ENCODE peak calls at places on chromosome 11, in nine cellular contexts. V is HCT116, H is K562, D is GM23338, B is heart right ventricle, C is OCI-LY7, F is pancreas, U is uterus, I is psoas muscle. Y is an unnamed sample. For H3K36me3, the result is how much of the 10 kb centered on the place peaks cover.

GRCh38 chr11:128716661-128717210 is 22.9 kb downstream of the FLI1 start:
- DNase-seq in U (no peak), F (no peak), D (peak), C (peak), I (no peak), B (no peak), H (no peak), V (no peak), Y (peak)

GRCh38 chr11:117627259-117627658 is 169.8 kb downstream of the DSCAML1 start:
- DNase-seq in D (no peak), F (no peak), U (no peak), I (no peak), V (no peak), C (no peak), H (no peak), B (no peak), Y (no peak)

GRCh38 chr11:111983187-111983986 is 41.8 kb upstream of the DLAT start:
- DNase-seq in I (no peak), B (no peak), V (no peak), D (peak), H (peak), F (peak), U (no peak), C (no peak), Y (no peak)

GRCh38 chr11:117058761-117059233 is 39.4 kb downstream of the SIK3 start:
- DNase-seq in D (peak), V (no peak), F (no peak), H (no peak), C (no peak), I (no peak), B (no peak), U (no peak), Y (peak)

GRCh38 chr11:76005746-76006145 is 190.7 kb downstream of the UVRAG start:
- DNase-seq in H (no peak), C (no peak), F (no peak), D (no peak), I (no peak), V (no peak), U (no peak), B (no peak), Y (peak)

GRCh38 chr11:27783701-27784355 is 83.6 kb upstream of the BDNF start:
- DNase-seq in B (no peak), H (no peak), U (no peak), F (no peak), C (no peak), D (no peak), V (no peak), I (no peak), Y (no peak)

GRCh38 chr11:109970516-109971183 is 122.5 kb upstream of the ZC3H12C start:
- DNase-seq in U (no peak), V (no peak), C (no peak), I (no peak), D (no peak), F (no peak), B (no peak), H (no peak), Y (no peak)

GRCh38 chr11:60952742-60953170 is 780 bp upstream of the SLC15A3 start:
- DNase-seq in I (no peak), C (no peak), D (no peak), F (no peak), V (no peak), B (no peak), H (no peak), U (no peak), Y (no peak)

GRCh38 chr11:129451524-129451923 is 75.9 kb downstream of the BARX2 start:
- DNase-seq in I (no peak), F (no peak), B (no peak), H (no peak), D (no peak), C (no peak), U (no peak), V (no peak), Y (no peak)

GRCh38 chr11:60852060-60852638 is 3.6 kb downstream of the PTGDR2 start:
- DNase-seq in U (no peak), F (peak), D (peak), I (peak), C (no peak), B (no peak), H (no peak), V (no peak), Y (no peak)

GRCh38 chr11:44312876-44313275 is 2.9 kb upstream of the ALX4 start:
- DNase-seq in I (no peak), D (no peak), C (no peak), U (no peak), F (no peak), V (no peak), B (no peak), H (no peak), Y (no peak)

GRCh38 chr11:122998727-122999370 is 17.2 kb upstream of the BSX start:
- DNase-seq in C (no peak), F (no peak), D (peak), U (no peak), I (no peak), V (no peak), H (no peak), B (no peak), Y (no peak)

GRCh38 chr11:85769758-85770157 is 41.2 kb downstream of the SYTL2 start:
- DNase-seq in H (no peak), D (no peak), I (no peak), U (no peak), F (no peak), C (no peak), B (no peak), V (no peak), Y (no peak)

GRCh38 chr11:85774256-85775097 is 36.5 kb downstream of the SYTL2 start:
- DNase-seq in B (no peak), F (no peak), D (no peak), U (no peak), C (no peak), V (no peak), H (no peak), I (no peak), Y (no peak)

GRCh38 chr11:85768473-85769146 is 42.3 kb downstream of the SYTL2 start:
- DNase-seq in U (no peak), C (no peak), B (no peak), F (no peak), I (no peak), H (no peak), D (no peak), V (no peak), Y (no peak)

GRCh38 chr11:85772700-85773099 is 38.2 kb downstream of the SYTL2 start:
- DNase-seq in H (no peak), B (no peak), D (peak), F (no peak), C (no peak), I (no peak), U (no peak), V (no peak), Y (no peak)

GRCh38 chr11:85771568-85771967 is 39.4 kb downstream of the SYTL2 start:
- DNase-seq in B (no peak), H (no peak), I (no peak), F (no peak), V (no peak), C (no peak), D (no peak), U (no peak), Y (no peak)
- H3K27ac ChIP-seq in B (no peak), H (no peak), I (no peak), F (no peak), V (no peak), C (no peak), D (no peak), U (no peak), Y (no peak)

DNA sequence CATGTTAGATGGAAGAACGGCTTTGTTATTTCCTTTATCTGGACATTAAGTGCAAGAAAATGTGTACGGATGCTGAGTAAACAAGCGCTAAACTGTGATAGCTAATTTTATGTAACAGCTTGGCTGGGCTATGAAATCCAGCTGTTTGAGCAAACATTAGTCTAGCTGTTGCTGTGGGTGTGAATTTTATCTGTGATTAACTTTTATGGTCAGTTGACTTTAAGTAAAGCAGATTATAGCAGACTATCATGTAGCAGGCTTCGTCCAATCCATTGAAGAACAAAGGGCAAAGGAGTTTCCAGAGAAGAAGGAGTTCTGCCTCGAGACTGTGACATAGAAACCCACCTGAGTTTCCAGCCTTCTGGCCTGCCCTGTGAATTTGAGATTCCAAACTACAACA is 14.0 kb downstream of the OR8A1 start:
- DNase-seq in F (no peak), U (no peak), H (no peak), V (no peak), C (no peak), I (no peak), D (no peak), B (no peak), Y (no peak)
- H3K4me3 ChIP-seq in F (no peak), U (no peak), H (no peak), V (no peak), C (no peak), I (no peak), D (no peak), B (no peak), Y (no peak)

GRCh38 chr11:18005376-18006129 is 7.3 kb downstream of the SERGEF start:
- DNase-seq in D (no peak), C (no peak), V (no peak), B (no peak), U (no peak), H (no peak), I (no peak), F (no peak), Y (no peak)
- H3K36me3 ChIP-seq in D (under half), C (half or more), V (under half), B (under half), U (under half), H (under half), I (under half), F (under half), Y (under half)

GRCh38 chr11:64598797-64599697 is 8.0 kb downstream of the SLC22A12 start:
- DNase-seq in F (no peak), V (no peak), I (peak), B (no peak), H (no peak), D (no peak), U (no peak), C (no peak), Y (no peak)
- H3K27ac ChIP-seq in F (no peak), V (no peak), I (no peak), B (no peak), H (no peak), D (no peak), U (no peak), C (no peak), Y (no peak)

GRCh38 chr11:102316505-102316904 is 779 bp upstream of the BIRC3 start:
- DNase-seq in V (no peak), F (no peak), C (peak), I (no peak), D (no peak), B (no peak), H (no peak), U (no peak), Y (no peak)
- H3K4me3 ChIP-seq in V (peak), F (no peak), C (peak), I (peak), D (no peak), B (no peak), H (no peak), U (peak), Y (no peak)

GRCh38 chr11:74031310-74031676 is 22.4 kb upstream of the UCP3 start:
- DNase-seq in B (no peak), U (no peak), V (no peak), H (no peak), I (no peak), C (no peak), F (no peak), D (no peak), Y (no peak)
- H3K36me3 ChIP-seq in B (under half), U (under half), V (under half), H (under half), I (under half), C (under half), F (under half), D (under half), Y (under half)